ENCODE peak calls at places on chromosomes 13 and 19, in five cellular contexts. One of them, this sample, is unnamed.

GRCh38 chr13:110607675-110608224 is 7.6 kb upstream of the NAXD start:
- DNase-seq in fibroblast of mammary gland: no peak
- DNase-seq in fibroblast of pulmonary artery: no peak
- DNase-seq in K562: no peak
- DNase-seq in SK-N-SH: no peak
- DNase-seq in this sample: peak; percentile 25

GRCh38 chr19:18339703-18340102 is 695 bp upstream of the PGPEP1 start:
- DNase-seq in fibroblast of mammary gland: peak; percentile 21
- DNase-seq in fibroblast of pulmonary artery: peak; percentile 35
- DNase-seq in K562: peak; percentile 67
- DNase-seq in SK-N-SH: peak; percentile 50
- DNase-seq in this sample: no peak

GRCh38 chr13:45749026-45749759 is 47.1 kb downstream of the CBY2 start:
- DNase-seq in fibroblast of mammary gland: no peak
- DNase-seq in fibroblast of pulmonary artery: no peak
- DNase-seq in K562: no peak
- DNase-seq in SK-N-SH: no peak
- DNase-seq in this sample: peak; percentile 12

GRCh38 chr13:100815476-100816046 is 141.0 kb upstream of the TMTC4 start:
- DNase-seq in fibroblast of mammary gland: no peak
- DNase-seq in fibroblast of pulmonary artery: no peak
- DNase-seq in K562: no peak
- DNase-seq in SK-N-SH: no peak
- DNase-seq in this sample: peak; percentile 5

GRCh38 chr13:42696191-42696590 is 85.2 kb upstream of the FAM216B start:
- DNase-seq in fibroblast of mammary gland: peak; percentile 77
- DNase-seq in fibroblast of pulmonary artery: peak; percentile 63
- DNase-seq in K562: no peak
- DNase-seq in SK-N-SH: no peak
- DNase-seq in this sample: peak; percentile 64

GRCh38 chr19:12913871-12914690 is 5.0 kb downstream of the SYCE2 start:
- DNase-seq in fibroblast of mammary gland: peak; percentile 48
- DNase-seq in fibroblast of pulmonary artery: peak; percentile 62
- DNase-seq in K562: peak; percentile 11
- DNase-seq in SK-N-SH: no peak
- DNase-seq in this sample: no peak

GRCh38 chr13:113907637-113908617 is 44.1 kb upstream of the GAS6 start:
- DNase-seq in fibroblast of mammary gland: peak; percentile 91
- DNase-seq in fibroblast of pulmonary artery: peak; percentile 44
- DNase-seq in K562: no peak
- DNase-seq in SK-N-SH: no peak
- DNase-seq in this sample: peak; percentile 87

GRCh38 chr13:37701972-37702371 is 103.4 kb upstream of the POSTN start:
- DNase-seq in fibroblast of mammary gland: peak; percentile 98
- DNase-seq in fibroblast of pulmonary artery: peak; percentile 98
- DNase-seq in K562: no peak
- DNase-seq in SK-N-SH: no peak
- DNase-seq in this sample: peak; percentile 96

GRCh38 chr19:54792814-54793213 is 10.6 kb upstream of the KIR2DL4 start:
- DNase-seq in fibroblast of mammary gland: no peak
- DNase-seq in fibroblast of pulmonary artery: no peak
- DNase-seq in K562: no peak
- DNase-seq in SK-N-SH: no peak
- DNase-seq in this sample: no peak

GRCh38 chr13:73365240-73365639 is 306.4 kb downstream of the KLF5 start:
- DNase-seq in fibroblast of mammary gland: no peak
- DNase-seq in fibroblast of pulmonary artery: no peak
- DNase-seq in K562: no peak
- DNase-seq in SK-N-SH: no peak
- DNase-seq in this sample: no peak

GRCh38 chr19:52494518-52494917 is 33.0 kb upstream of the ZNF808 start:
- DNase-seq in fibroblast of mammary gland: no peak
- DNase-seq in fibroblast of pulmonary artery: no peak
- DNase-seq in K562: no peak
- DNase-seq in SK-N-SH: no peak
- DNase-seq in this sample: no peak

GRCh38 chr13:83221256-83221655 is 661.0 kb downstream of the SLITRK1 start:
- DNase-seq in fibroblast of mammary gland: peak; percentile 48
- DNase-seq in fibroblast of pulmonary artery: peak; percentile 52
- DNase-seq in K562: no peak
- DNase-seq in SK-N-SH: no peak
- DNase-seq in this sample: no peak

GRCh38 chr13:35881360-35881759 is 249.8 kb downstream of the DCLK1 start:
- DNase-seq in fibroblast of mammary gland: no peak
- DNase-seq in fibroblast of pulmonary artery: peak; percentile 49
- DNase-seq in K562: no peak
- DNase-seq in SK-N-SH: no peak
- DNase-seq in this sample: no peak

GRCh38 chr13:80755925-80756324 is 415.0 kb upstream of the SPRY2 start:
- DNase-seq in fibroblast of mammary gland: no peak
- DNase-seq in fibroblast of pulmonary artery: no peak
- DNase-seq in K562: no peak
- DNase-seq in SK-N-SH: no peak
- DNase-seq in this sample: no peak

GRCh38 chr19:4635763-4636135 is 3.6 kb upstream of the TNFAIP8L1 start:
- DNase-seq in fibroblast of mammary gland: no peak
- DNase-seq in fibroblast of pulmonary artery: no peak
- DNase-seq in K562: no peak
- DNase-seq in SK-N-SH: no peak
- DNase-seq in this sample: no peak

GRCh38 chr13:40776681-40777165 is 5.7 kb upstream of the MRPS31 start:
- DNase-seq in fibroblast of mammary gland: peak; percentile 27
- DNase-seq in fibroblast of pulmonary artery: peak; percentile 40
- DNase-seq in K562: no peak
- DNase-seq in SK-N-SH: no peak
- DNase-seq in this sample: peak; percentile 52
- H3K4me3 ChIP-seq in fibroblast of mammary gland: no peak overlapping the region
- H3K4me3 ChIP-seq in fibroblast of pulmonary artery: no peak overlapping the region
- H3K4me3 ChIP-seq in K562: no peak overlapping the region
- H3K4me3 ChIP-seq in SK-N-SH: no peak overlapping the region
- H3K4me3 ChIP-seq in this sample: no peak overlapping the region

DNA sequence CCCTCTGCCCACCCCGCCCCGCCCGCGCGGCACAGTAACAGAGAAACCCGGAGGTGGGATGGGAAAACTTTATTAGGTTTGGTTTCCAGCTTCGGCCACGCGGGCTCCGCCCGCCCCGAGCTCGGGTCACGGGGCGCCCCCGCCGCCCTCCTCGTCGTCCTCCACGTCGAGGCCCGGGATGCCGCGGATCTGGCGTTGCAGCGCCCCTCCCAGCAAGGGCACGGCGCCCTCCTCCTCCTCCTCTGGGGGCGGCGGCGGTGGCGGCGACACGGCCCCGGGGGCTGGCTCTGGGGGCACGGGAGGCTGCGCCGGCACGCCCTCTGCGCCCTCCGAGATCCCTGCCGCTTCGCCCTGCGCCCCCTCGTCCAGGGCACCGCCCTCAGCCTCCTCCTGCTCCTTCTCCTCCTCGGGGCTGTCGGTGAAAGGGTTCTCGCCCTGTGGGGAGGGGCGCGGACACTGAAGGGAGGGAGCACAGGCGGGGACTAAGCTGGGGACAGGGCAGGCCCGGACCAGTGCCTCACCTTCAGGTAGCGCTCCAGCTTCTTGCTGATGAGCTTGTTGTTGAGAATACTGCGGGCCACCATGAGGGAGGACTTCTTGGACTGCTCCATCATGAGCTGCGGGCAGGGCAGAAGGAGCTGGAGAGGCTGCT is 535 bp upstream of the AKAP8 start:
- DNase-seq in fibroblast of mammary gland: peak; percentile 42
- DNase-seq in fibroblast of pulmonary artery: peak; percentile 51
- DNase-seq in K562: peak; percentile 63
- DNase-seq in SK-N-SH: no peak
- DNase-seq in this sample: peak; percentile 27
- TF ChIP-seq CTCF in fibroblast of mammary gland: no peak
- TF ChIP-seq CTCF in fibroblast of pulmonary artery: no peak
- TF ChIP-seq CTCF in K562: no peak
- TF ChIP-seq CTCF in SK-N-SH: no peak
- TF ChIP-seq CTCF in this sample: no peak

GRCh38 chr19:47432091-47432490 is 12.8 kb upstream of the MEIS3 start:
- DNase-seq in fibroblast of mammary gland: no peak
- DNase-seq in fibroblast of pulmonary artery: no peak
- DNase-seq in K562: no peak
- DNase-seq in SK-N-SH: no peak
- DNase-seq in this sample: no peak

GRCh38 chr19:47430041-47430802 is 10.9 kb upstream of the MEIS3 start:
- DNase-seq in fibroblast of mammary gland: peak; percentile 45
- DNase-seq in fibroblast of pulmonary artery: peak; percentile 51
- DNase-seq in K562: no peak
- DNase-seq in SK-N-SH: no peak
- DNase-seq in this sample: peak; percentile 57

GRCh38 chr19:47427241-47428176 is 8.2 kb upstream of the MEIS3 start:
- DNase-seq in fibroblast of mammary gland: peak; percentile 50
- DNase-seq in fibroblast of pulmonary artery: peak; percentile 61
- DNase-seq in K562: peak; percentile 77
- DNase-seq in SK-N-SH: peak; percentile 86
- DNase-seq in this sample: peak; percentile 57

GRCh38 chr19:47428177-47428894 is 9.0 kb upstream of the MEIS3 start:
- DNase-seq in fibroblast of mammary gland: peak; percentile 96
- DNase-seq in fibroblast of pulmonary artery: peak; percentile 99
- DNase-seq in K562: peak; percentile 96
- DNase-seq in SK-N-SH: peak; percentile 96
- DNase-seq in this sample: peak; percentile 100

DNA sequence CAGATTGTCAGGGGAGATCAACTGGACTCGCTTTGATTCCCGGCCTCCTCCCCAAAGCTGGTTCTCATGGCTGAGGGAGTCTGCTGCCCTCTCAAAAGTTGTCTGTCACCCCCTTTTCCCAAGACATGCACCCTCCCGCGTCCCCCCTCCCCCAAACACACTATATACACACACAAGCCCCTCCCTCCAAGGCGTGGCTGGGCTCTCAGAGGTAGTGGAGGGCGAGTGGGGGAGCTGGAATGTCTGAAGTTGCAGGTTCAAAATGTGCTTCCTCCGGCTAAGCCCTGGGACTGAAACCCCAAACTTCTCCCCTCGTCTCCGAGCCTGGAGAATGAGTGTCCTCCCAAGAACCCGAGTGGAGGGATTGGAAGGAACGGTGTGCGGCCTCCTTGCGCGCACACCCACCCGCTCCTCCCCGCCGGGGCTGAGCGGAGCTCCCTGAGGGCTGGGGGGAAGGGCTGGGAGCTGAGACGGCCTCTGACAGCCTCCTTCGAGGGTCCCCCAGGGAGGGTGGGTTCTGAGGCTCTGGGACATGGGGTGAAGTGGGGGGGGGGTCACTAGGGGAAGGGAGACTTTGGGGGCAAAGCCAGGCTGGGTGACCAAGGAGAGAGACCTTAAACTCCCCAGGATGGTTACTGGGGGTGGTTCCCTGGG is 9.9 kb upstream of the MEIS3 start:
- DNase-seq in fibroblast of mammary gland: no peak
- DNase-seq in fibroblast of pulmonary artery: no peak
- DNase-seq in K562: no peak
- DNase-seq in SK-N-SH: no peak
- DNase-seq in this sample: no peak
- H3K4me3 ChIP-seq in fibroblast of mammary gland: no peak overlapping the region
- H3K4me3 ChIP-seq in fibroblast of pulmonary artery: no peak overlapping the region
- H3K4me3 ChIP-seq in K562: no peak overlapping the region
- H3K4me3 ChIP-seq in SK-N-SH: no peak overlapping the region
- H3K4me3 ChIP-seq in this sample: no peak overlapping the region

GRCh38 chr19:5680083-5680436 is 256 bp downstream of the MICOS13 start:
- DNase-seq in fibroblast of mammary gland: peak; percentile 34
- DNase-seq in fibroblast of pulmonary artery: peak; percentile 26
- DNase-seq in K562: no peak
- DNase-seq in SK-N-SH: peak; percentile 72
- DNase-seq in this sample: peak; percentile 17
- TF ChIP-seq CTCF in fibroblast of mammary gland: no peak
- TF ChIP-seq CTCF in fibroblast of pulmonary artery: no peak
- TF ChIP-seq CTCF in K562: no peak
- TF ChIP-seq CTCF in SK-N-SH: no peak
- TF ChIP-seq CTCF in this sample: no peak

DNA sequence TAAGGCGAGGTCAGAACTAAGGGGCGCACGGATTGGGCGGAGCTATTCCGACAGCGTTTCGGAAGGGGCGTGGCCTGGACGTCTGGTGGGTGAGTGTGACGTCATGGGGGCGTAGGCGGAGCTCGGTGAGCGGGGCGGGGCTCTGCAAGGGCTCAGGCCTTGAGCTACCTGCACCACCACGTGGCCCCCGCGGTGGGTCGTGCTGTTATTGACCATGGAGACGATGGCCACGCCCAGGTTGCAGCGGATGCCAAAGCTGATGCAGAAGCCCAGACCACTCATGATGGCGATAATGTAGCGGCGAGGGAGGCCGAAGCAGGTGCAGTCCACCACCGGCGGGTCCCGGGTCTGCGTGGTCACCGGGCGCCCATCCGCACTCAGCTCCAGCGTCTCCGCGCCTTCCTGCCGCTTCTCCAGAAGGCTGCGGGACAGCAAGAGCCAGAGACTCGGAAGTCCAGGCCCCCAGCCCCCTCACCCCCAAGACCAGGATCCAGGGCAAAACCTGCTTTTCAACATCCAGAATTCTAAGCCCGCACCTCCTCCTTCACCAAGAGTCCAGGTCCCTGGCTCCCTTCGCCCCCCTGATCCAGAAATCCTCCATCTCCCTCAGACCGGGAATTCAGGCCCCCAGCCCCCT is 4.8 kb downstream of the SLC17A7 start:
- DNase-seq in fibroblast of mammary gland: no peak
- DNase-seq in fibroblast of pulmonary artery: no peak
- DNase-seq in K562: peak; percentile 88
- DNase-seq in SK-N-SH: peak; percentile 84
- DNase-seq in this sample: no peak
- H3K4me3 ChIP-seq in fibroblast of mammary gland: no peak overlapping the region
- H3K4me3 ChIP-seq in fibroblast of pulmonary artery: no peak overlapping the region
- H3K4me3 ChIP-seq in K562: peak overlapping the region; percentile 22
- H3K4me3 ChIP-seq in SK-N-SH: peak overlapping the region; percentile 21
- H3K4me3 ChIP-seq in this sample: no peak overlapping the region

DNA sequence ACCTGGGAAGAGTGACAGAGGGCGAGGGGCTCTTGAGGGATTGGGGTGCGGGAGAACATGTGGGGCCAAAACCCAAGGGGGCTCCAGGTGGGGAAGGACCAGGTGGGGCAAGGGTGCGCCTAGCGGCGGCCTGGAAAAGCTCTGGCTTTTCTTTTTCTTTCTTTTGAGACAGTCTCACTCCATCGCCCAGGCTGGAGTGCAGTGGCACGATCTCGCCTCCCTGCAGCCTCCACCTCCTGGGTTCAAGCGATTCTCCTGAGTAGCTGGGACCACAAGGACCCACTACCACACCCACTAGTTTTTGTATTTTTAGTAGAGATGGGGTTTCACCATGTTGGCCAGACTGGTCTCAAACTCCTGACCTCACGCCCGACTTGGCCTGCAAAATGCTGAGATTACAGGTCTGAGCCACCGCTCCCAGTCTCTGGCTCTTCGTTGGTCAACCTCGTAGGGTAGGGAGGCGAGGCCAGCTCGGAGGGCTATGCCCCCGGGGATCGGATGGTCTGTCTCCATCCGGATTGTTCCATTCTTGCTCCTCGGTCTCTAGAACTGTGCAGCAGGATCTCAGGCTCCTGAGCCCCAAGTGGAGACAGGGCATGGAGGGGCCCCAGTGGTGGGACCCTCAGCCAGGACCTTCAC is 3.7 kb downstream of the GADD45B start:
- DNase-seq in fibroblast of mammary gland: no peak
- DNase-seq in fibroblast of pulmonary artery: peak; percentile 40
- DNase-seq in K562: no peak
- DNase-seq in SK-N-SH: no peak
- DNase-seq in this sample: no peak
- TF ChIP-seq CTCF in fibroblast of mammary gland: no peak
- TF ChIP-seq CTCF in fibroblast of pulmonary artery: peak; percentile 3
- TF ChIP-seq CTCF in K562: no peak
- TF ChIP-seq CTCF in SK-N-SH: no peak
- TF ChIP-seq CTCF in this sample: no peak

GRCh38 chr19:40341601-40342482 is 6.4 kb downstream of the C19orf47 start:
- DNase-seq in fibroblast of mammary gland: no peak
- DNase-seq in fibroblast of pulmonary artery: no peak
- DNase-seq in K562: no peak
- DNase-seq in SK-N-SH: no peak
- DNase-seq in this sample: no peak
- H3K4me3 ChIP-seq in fibroblast of mammary gland: no peak overlapping the region
- H3K4me3 ChIP-seq in fibroblast of pulmonary artery: no peak overlapping the region
- H3K4me3 ChIP-seq in K562: no peak overlapping the region
- H3K4me3 ChIP-seq in SK-N-SH: no peak overlapping the region
- H3K4me3 ChIP-seq in this sample: no peak overlapping the region

This sample was measured in fibroblast of villous mesenchyme.